ENCODE peak calls at places on chromosomes 3 and 15, in seven cellular contexts. S is H7; A is T-helper 9 cell; C is posterior cingulate gyrus; N is WTC11; L is stimulated activated CD8-positive, alpha-beta memory T cell treated with anti-CD3 and anti-CD28 coated beads, Interleukin-12 subunit alpha, Interleukin-12 subunit beta, amount 100 ng/mL, for 4 hours; B is pons. M is an unnamed sample.

GRCh38 chr3:138009476-138010272 is at the start of gene CLDN18:
- DNase-seq in S (peak), A (no peak), C (no peak), N (peak), L (no peak), B (no peak), M (no peak)

GRCh38 chr3:11794927-11795326 is 51.8 kb downstream of the TAMM41 start:
- DNase-seq in S (no peak), A (no peak), C (no peak), N (no peak), L (no peak), B (no peak), M (no peak)

GRCh38 chr3:64445318-64446300 is 220.3 kb upstream of the PRICKLE2 start:
- DNase-seq in S (peak), A (no peak), C (no peak), N (peak), L (no peak), B (no peak), M (no peak)

GRCh38 chr3:184769771-184770170 is 42.2 kb upstream of the VPS8 start:
- DNase-seq in S (no peak), A (no peak), C (no peak), N (no peak), L (no peak), B (no peak), M (no peak)

GRCh38 chr3:196179380-196180308 is 31.6 kb downstream of the ZDHHC19 start:
- DNase-seq in S (peak), A (peak), C (peak), N (peak), L (peak), B (peak), M (peak)

GRCh38 chr15:75672646-75673425 is 25.1 kb downstream of the SNX33 start:
- DNase-seq in S (peak), A (no peak), C (no peak), N (no peak), L (no peak), B (peak), M (no peak)

GRCh38 chr3:172869356-172869755 is 118.8 kb downstream of the ECT2 start:
- DNase-seq in S (no peak), A (no peak), C (no peak), N (no peak), L (no peak), B (no peak), M (no peak)

GRCh38 chr3:111831840-111832239 is 27.2 kb upstream of the PHLDB2 start:
- DNase-seq in S (no peak), A (no peak), C (no peak), N (no peak), L (no peak), B (no peak), M (no peak)

GRCh38 chr15:64156652-64157331 is 5.3 kb downstream of the SNX22 start:
- DNase-seq in S (no peak), A (no peak), C (no peak), N (no peak), L (no peak), B (no peak), M (no peak)

GRCh38 chr3:15440891-15441290 is 13.5 kb downstream of the EAF1 start:
- DNase-seq in S (no peak), A (no peak), C (no peak), N (no peak), L (no peak), B (no peak), M (no peak)

GRCh38 chr3:16890605-16891333 is 6.0 kb downstream of the PLCL2 start:
- DNase-seq in S (no peak), A (no peak), C (no peak), N (no peak), L (no peak), B (no peak), M (no peak)

GRCh38 chr15:70166506-70167087 is 68.9 kb upstream of the TLE3 start:
- DNase-seq in S (no peak), A (no peak), C (no peak), N (no peak), L (no peak), B (no peak), M (no peak)

GRCh38 chr3:46632792-46633191 is 20.5 kb downstream of the FAM240A start:
- DNase-seq in S (no peak), A (no peak), C (no peak), N (no peak), L (no peak), B (no peak), M (no peak)

GRCh38 chr3:134486577-134487041 is 752 bp downstream of the CEP63 start:
- DNase-seq in S (no peak), A (no peak), C (no peak), N (no peak), L (no peak), B (peak), M (peak)

GRCh38 chr3:120450261-120450913 is 405 bp downstream of the FSTL1 start:
- DNase-seq in S (peak), A (no peak), C (peak), N (peak), L (no peak), B (no peak), M (no peak)

GRCh38 chr3:78737988-78738387 is 1029.8 kb downstream of the ROBO1 start:
- DNase-seq in S (no peak), A (no peak), C (no peak), N (no peak), L (no peak), B (no peak), M (no peak)

GRCh38 chr15:73908030-73908821 is 18.0 kb upstream of the LOXL1 start:
- DNase-seq in S (peak), A (peak), C (peak), N (peak), L (peak), B (peak), M (peak)

GRCh38 chr3:177385831-177386301 is 188.6 kb upstream of the TBL1XR1 start:
- DNase-seq in S (no peak), A (no peak), C (no peak), N (no peak), L (no peak), B (no peak), M (no peak)

GRCh38 chr3:178585439-178585838 is 49.2 kb downstream of the KCNMB2 start:
- DNase-seq in S (no peak), A (no peak), C (no peak), N (no peak), L (no peak), B (no peak), M (no peak)

GRCh38 chr3:52400275-52400793 is 44.6 kb downstream of the SEMA3G start:
- DNase-seq in S (no peak), A (no peak), C (no peak), N (no peak), L (no peak), B (no peak), M (no peak)

GRCh38 chr15:55552926-55553325 is 35.2 kb downstream of the PYGO1 start:
- DNase-seq in S (no peak), A (no peak), C (no peak), N (peak), L (no peak), B (peak), M (no peak)

GRCh38 chr3:185846041-185846440 is 21.2 kb upstream of the IGF2BP2 start:
- DNase-seq in S (peak), A (no peak), C (no peak), N (no peak), L (no peak), B (no peak), M (no peak)

GRCh38 chr15:83285284-83285978 is 967 bp upstream of the BNC1 start:
- DNase-seq in S (peak), A (no peak), C (no peak), N (peak), L (no peak), B (no peak), M (no peak)

GRCh38 chr15:69533504-69533903 is 80.9 kb downstream of the RPLP1 start:
- DNase-seq in S (no peak), A (no peak), C (no peak), N (no peak), L (no peak), B (no peak), M (no peak)

GRCh38 chr15:90884719-90885431 is 571 bp downstream of the FES start:
- DNase-seq in S (no peak), A (no peak), C (no peak), N (peak), L (no peak), B (no peak), M (no peak)

GRCh38 chr3:108388136-108389132 is 92.1 kb downstream of the HHLA2 start:
- DNase-seq in S (no peak), A (no peak), C (no peak), N (no peak), L (no peak), B (peak), M (no peak)

GRCh38 chr15:51749307-51749706 is 2.1 kb upstream of the TMOD2 start:
- DNase-seq in S (no peak), A (no peak), C (no peak), N (no peak), L (no peak), B (no peak), M (no peak)

GRCh38 chr3:1404270-1404669 is 311.4 kb downstream of the CNTN6 start:
- DNase-seq in S (peak), A (no peak), C (no peak), N (no peak), L (no peak), B (no peak), M (no peak)

GRCh38 chr15:40407343-40407990 is 1.9 kb downstream of the IVD start:
- DNase-seq in S (no peak), A (no peak), C (no peak), N (no peak), L (no peak), B (peak), M (no peak)

GRCh38 chr15:74200394-74200793 is 2.2 kb downstream of the STRA6 start:
- DNase-seq in S (no peak), A (no peak), C (no peak), N (no peak), L (no peak), B (no peak), M (no peak)

GRCh38 chr15:74010929-74011540 is 16.5 kb downstream of the PML start:
- DNase-seq in S (no peak), A (no peak), C (no peak), N (no peak), L (no peak), B (no peak), M (no peak)

GRCh38 chr15:62416535-62416934 is 251.4 kb upstream of the C2CD4B start:
- DNase-seq in S (peak), A (no peak), C (no peak), N (no peak), L (no peak), B (no peak), M (no peak)

GRCh38 chr3:24270744-24271143 is 223.9 kb downstream of the THRB start:
- DNase-seq in S (no peak), A (no peak), C (no peak), N (no peak), L (no peak), B (no peak), M (no peak)

GRCh38 chr3:168155207-168155785 is 59.6 kb upstream of the GOLIM4 start:
- DNase-seq in S (no peak), A (no peak), C (no peak), N (no peak), L (no peak), B (no peak), M (no peak)

GRCh38 chr3:107384907-107385306 is 7.7 kb downstream of the CCDC54 start:
- DNase-seq in S (no peak), A (no peak), C (no peak), N (no peak), L (no peak), B (peak), M (no peak)

M was measured in activated CD4-positive, alpha-beta T cell treated with anti-CD3 and anti-CD28 coated beads, Interleukin-2, amount 50 U/mL, for 4 hours.